ENCODE peak calls at places on chromosomes 4 and X, in seven cellular contexts. L is psoas muscle; Q is brain microvascular endothelial cell; U is aorta; E is GM06990; J is CD4-positive, alpha-beta memory T cell; S is HCT116. P is an unnamed sample.

GRCh38 chr4:187929024-187929423 is 66.5 kb upstream of the ZFP42 start:
- DNase-seq in L (no peak), J (no peak), E (no peak), U (no peak), S (peak; percentile 33), Q (no peak), P (no peak)

GRCh38 chr4:41940834-41941233 is 5.6 kb downstream of the TMEM33 start:
- DNase-seq in S (no peak), L (no peak), J (no peak), U (no peak), E (no peak), Q (no peak), P (no peak)

GRCh38 chrX:48689143-48689920 is 5.7 kb downstream of the WAS start:
- DNase-seq in S (no peak), E (no peak), Q (no peak), J (no peak), U (peak; percentile 55), L (no peak), P (no peak)

GRCh38 chr4:48902266-48902665 is 4.3 kb downstream of the OCIAD2 start:
- DNase-seq in J (no peak), U (no peak), Q (peak; percentile 24), L (no peak), S (no peak), E (no peak), P (no peak)

GRCh38 chr4:98619197-98619596 is 39.2 kb downstream of the TSPAN5 start:
- DNase-seq in J (no peak), L (no peak), E (no peak), S (no peak), U (no peak), Q (no peak), P (no peak)

GRCh38 chrX:40908026-40908425 is 172.7 kb upstream of the MED14 start:
- DNase-seq in L (no peak), S (no peak), U (no peak), J (no peak), E (no peak), Q (peak; percentile 47), P (no peak)

GRCh38 chr4:114087596-114088230 is 108.3 kb upstream of the ARSJ start:
- DNase-seq in Q (peak; percentile 40), J (no peak), L (no peak), U (no peak), E (no peak), S (no peak), P (peak; percentile 44)

GRCh38 chrX:2764766-2765666 is 13.2 kb downstream of the XG start:
- DNase-seq in L (no peak), S (no peak), E (no peak), Q (no peak), J (no peak), U (no peak), P (no peak)

GRCh38 chr4:117421706-117422105 is 336.3 kb upstream of the TRAM1L1 start:
- DNase-seq in U (no peak), Q (no peak), S (no peak), L (no peak), J (no peak), E (no peak), P (no peak)

GRCh38 chrX:143633530-143634372 is 2.1 kb downstream of the SLITRK4 start:
- DNase-seq in E (no peak), Q (no peak), L (peak; percentile 53), J (no peak), S (no peak), U (peak; percentile 79), P (no peak)

GRCh38 chrX:134634691-134635090 is 23.6 kb downstream of the PLAC1 start:
- DNase-seq in U (no peak), S (no peak), E (no peak), L (no peak), Q (no peak), J (no peak), P (no peak)

GRCh38 chr4:77950204-77950603 is 87.6 kb downstream of the MRPL1 start:
- DNase-seq in J (no peak), L (no peak), S (no peak), Q (no peak), U (no peak), E (no peak), P (no peak)

GRCh38 chrX:107154787-107155620 is 36.4 kb upstream of the RBM41 start:
- DNase-seq in Q (peak; percentile 6), S (no peak), U (no peak), L (no peak), J (peak; percentile 23), E (no peak), P (peak; percentile 14)

GRCh38 chr4:95548738-95549245 is at the start of gene UNC5C:
- DNase-seq in E (peak; percentile 12), J (no peak), L (peak; percentile 85), S (no peak), U (peak; percentile 93), Q (peak; percentile 14), P (no peak)
- H3K4me3 ChIP-seq in E (peak within 1 kb of the TSS; percentile 42), J (peak within 1 kb of the TSS; percentile 7), L (peak within 1 kb of the TSS; percentile 66), S (no peak within 1 kb of the TSS), U (peak within 1 kb of the TSS; percentile 95), Q (peak within 1 kb of the TSS; percentile 74), P (peak within 1 kb of the TSS; percentile 77)

GRCh38 chr4:4866124-4866832 is 6.8 kb downstream of the MSX1 start:
- DNase-seq in U (no peak), E (peak; percentile 44), Q (no peak), L (peak; percentile 33), S (no peak), J (no peak), P (no peak)
- H3K4me3 ChIP-seq in U (peak overlapping the region; percentile 25), E (peak overlapping the region; percentile 53), Q (no peak overlapping the region), L (peak overlapping the region; percentile 49), S (no peak overlapping the region), J (no peak overlapping the region), P (no peak overlapping the region)

GRCh38 chr4:6199344-6199921 is 916 bp downstream of the JAKMIP1 start:
- DNase-seq in E (peak; percentile 50), J (peak; percentile 63), Q (no peak), U (no peak), L (no peak), S (no peak), P (no peak)
- H3K4me3 ChIP-seq in E (peak overlapping the region; percentile 57), J (no peak overlapping the region), Q (no peak overlapping the region), U (no peak overlapping the region), L (peak overlapping the region; percentile 30), S (no peak overlapping the region), P (no peak overlapping the region)

GRCh38 chrX:136227948-136228584 is 23.1 kb downstream of the MAP7D3 start:
- DNase-seq in J (peak; percentile 59), U (no peak), L (no peak), E (no peak), S (no peak), Q (no peak), P (no peak)
- H3K4me3 ChIP-seq in J (no peak overlapping the region), U (no peak overlapping the region), L (no peak overlapping the region), E (no peak overlapping the region), S (no peak overlapping the region), Q (no peak overlapping the region), P (no peak overlapping the region)

DNA sequence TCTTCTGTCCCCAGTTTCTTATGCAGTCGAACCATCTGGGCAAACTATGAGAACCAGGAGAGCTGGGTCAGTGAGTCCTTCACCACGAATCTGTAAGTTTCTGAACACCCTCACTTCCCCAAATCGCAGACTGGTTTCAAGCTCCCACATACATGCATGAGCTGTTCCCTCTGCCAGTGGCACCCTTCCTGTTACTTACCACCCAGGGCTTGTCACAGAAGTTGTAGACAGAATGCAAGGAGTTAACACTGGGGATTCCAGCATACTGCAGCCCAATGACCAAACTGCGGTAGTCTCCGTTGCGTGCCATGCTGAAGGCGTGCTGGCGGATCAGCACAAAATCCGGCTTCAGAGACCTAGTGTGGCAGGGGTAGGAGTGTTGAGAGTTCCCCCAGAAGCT is 14.6 kb downstream of the SYN1 start:
- DNase-seq in J (no peak), S (no peak), L (no peak), E (no peak), Q (no peak), U (no peak), P (no peak)
- H3K4me3 ChIP-seq in J (no peak overlapping the region), S (no peak overlapping the region), L (no peak overlapping the region), E (no peak overlapping the region), Q (no peak overlapping the region), U (no peak overlapping the region), P (no peak overlapping the region)

DNA sequence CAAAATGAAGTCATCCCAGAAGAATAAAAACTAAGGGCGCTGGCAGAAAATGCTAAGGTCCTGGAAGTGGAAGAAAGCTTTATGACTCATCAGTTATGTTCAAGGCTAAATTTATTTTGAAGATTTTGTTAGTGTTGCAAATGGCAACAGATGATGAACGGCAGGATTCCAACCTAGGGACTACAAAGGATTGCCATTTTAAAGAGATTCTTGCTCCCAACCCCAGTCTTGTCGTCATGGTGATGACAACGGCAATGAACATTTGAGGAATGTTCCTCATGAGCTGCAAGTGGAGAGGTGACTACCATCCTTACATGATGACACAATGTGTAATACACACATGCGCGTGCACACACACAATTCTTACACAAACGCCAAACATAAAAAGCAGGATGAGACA is 54.4 kb upstream of the FTHL17 start:
- DNase-seq in U (no peak), L (no peak), Q (peak; percentile 70), S (no peak), E (no peak), J (no peak), P (no peak)
- H3K4me3 ChIP-seq in U (no peak overlapping the region), L (no peak overlapping the region), Q (no peak overlapping the region), S (no peak overlapping the region), E (no peak overlapping the region), J (no peak overlapping the region), P (no peak overlapping the region)

P was measured in kidney epithelial cell.